ENCODE peak calls at places on chromosomes 12 and 14, in ten cellular contexts. V, T, R, X, I, E, B, Z, K and J are unnamed samples. For H3K4me1, the result is how much of the 10 kb centered on the place peaks cover.

GRCh38 chr14:20757963-20758362 is 10.2 kb upstream of the EDDM3B start:
- DNase-seq in V (no peak), T (no peak), R (no peak), X (no peak), I (no peak), E (peak), B (peak), Z (peak), K (peak), J (no peak)

GRCh38 chr12:52798003-52798670 is 2.2 kb upstream of the KRT3 start:
- DNase-seq in V (no peak), T (no peak), R (no peak), X (no peak), I (no peak), E (no peak), B (no peak), Z (no peak), K (no peak), J (no peak)

GRCh38 chr14:104229621-104230041 is 91.2 kb downstream of the KIF26A start:
- DNase-seq in V (no peak), T (no peak), R (no peak), X (no peak), I (no peak), E (no peak), B (no peak), Z (no peak), K (no peak), J (no peak)

GRCh38 chr12:29702222-29702621 is 81.5 kb downstream of the TMTC1 start:
- DNase-seq in V (no peak), T (no peak), R (no peak), X (no peak), I (no peak), E (no peak), B (no peak), Z (no peak), K (no peak), J (no peak)

GRCh38 chr12:13170892-13171490 is 25.5 kb upstream of the EMP1 start:
- DNase-seq in V (no peak), T (no peak), R (no peak), X (no peak), I (no peak), E (no peak), B (no peak), Z (no peak), K (no peak), J (no peak)

GRCh38 chr12:57049890-57050289 is at the start of gene MYO1A:
- DNase-seq in V (no peak), T (no peak), R (no peak), X (no peak), I (no peak), E (no peak), B (peak), Z (no peak), K (no peak), J (peak)

GRCh38 chr14:76717508-76717907 is 43.8 kb upstream of the VASH1 start:
- DNase-seq in V (no peak), T (no peak), R (no peak), X (no peak), I (no peak), E (no peak), B (no peak), Z (no peak), K (no peak), J (no peak)

GRCh38 chr14:74838141-74838540 is 37.8 kb downstream of the PROX2 start:
- DNase-seq in V (no peak), T (no peak), R (no peak), X (no peak), I (no peak), E (no peak), B (no peak), Z (no peak), K (no peak), J (no peak)

GRCh38 chr14:33477752-33478151 is 473.1 kb downstream of the EGLN3 start:
- DNase-seq in V (no peak), T (no peak), R (no peak), X (no peak), I (no peak), E (no peak), B (no peak), Z (no peak), K (no peak), J (no peak)

GRCh38 chr12:11765421-11765816 is 115.9 kb downstream of the ETV6 start:
- DNase-seq in V (no peak), T (no peak), R (no peak), X (no peak), I (no peak), E (no peak), B (no peak), Z (no peak), K (no peak), J (peak)

GRCh38 chr12:69196302-69197288 is 42.8 kb upstream of the CPSF6 start:
- DNase-seq in V (no peak), T (no peak), R (peak), X (no peak), I (no peak), E (no peak), B (no peak), Z (no peak), K (no peak), J (no peak)

GRCh38 chr14:77508876-77509275 is 10.3 kb upstream of the ISM2 start:
- DNase-seq in V (no peak), T (no peak), R (no peak), X (no peak), I (no peak), E (no peak), B (peak), Z (no peak), K (no peak), J (no peak)

GRCh38 chr12:130026608-130027176 is 122.9 kb upstream of the TMEM132D start:
- DNase-seq in V (no peak), T (no peak), R (no peak), X (no peak), I (no peak), E (peak), B (peak), Z (no peak), K (peak), J (peak)

GRCh38 chr14:35704793-35705493 is 104.2 kb downstream of the RALGAPA1 start:
- DNase-seq in V (no peak), T (no peak), R (no peak), X (no peak), I (no peak), E (no peak), B (no peak), Z (no peak), K (no peak), J (no peak)

GRCh38 chr12:76556373-76556772 is 3.2 kb downstream of the OSBPL8 start:
- DNase-seq in V (no peak), T (no peak), R (no peak), X (no peak), I (no peak), E (no peak), B (no peak), Z (no peak), K (no peak), J (no peak)

GRCh38 chr12:46473634-46474201 is 101.1 kb upstream of the SLC38A2 start:
- DNase-seq in V (peak), T (no peak), R (no peak), X (peak), I (peak), E (peak), B (peak), Z (no peak), K (peak), J (peak)

DNA sequence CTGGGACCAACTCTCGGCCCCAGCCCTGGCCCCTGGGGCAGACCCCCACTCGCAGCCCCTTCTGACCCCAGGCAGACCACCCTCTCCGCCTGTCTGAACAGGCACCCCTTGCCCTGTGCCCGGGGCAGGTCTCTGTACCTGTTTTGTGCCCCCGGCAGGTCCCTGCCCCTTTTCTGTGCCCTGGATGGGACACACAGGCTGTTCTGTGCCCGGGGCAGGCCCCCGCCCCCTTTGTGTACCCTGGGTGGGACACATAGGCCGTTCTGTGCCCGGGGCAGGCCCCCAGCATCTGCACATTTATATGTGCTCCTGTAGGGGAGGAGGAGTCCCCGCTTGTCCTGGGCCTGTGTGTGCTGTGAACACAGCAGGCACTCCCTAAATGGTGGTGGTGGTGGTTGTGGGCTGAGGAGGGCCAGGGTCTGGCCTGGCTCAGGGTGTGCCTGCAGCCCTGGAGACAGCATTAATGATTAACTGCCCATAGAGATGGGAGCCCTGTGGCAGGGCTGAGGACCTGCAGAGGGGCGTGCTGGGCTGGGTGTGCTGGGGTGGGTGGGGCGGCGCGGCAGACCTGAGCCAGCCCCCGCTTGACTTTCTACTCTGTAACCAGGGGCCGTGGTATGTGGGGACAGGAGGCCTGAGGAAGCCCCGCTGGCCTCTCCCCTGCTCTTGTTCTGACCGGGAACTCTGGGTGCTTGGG is 3.7 kb downstream of the FBRSL1 start:
- DNase-seq in V (no peak), T (no peak), R (no peak), X (no peak), I (no peak), E (no peak), B (no peak), Z (no peak), K (no peak), J (no peak)
- H3K4me1 ChIP-seq in V (half or more), T (half or more), R (under half), X (under half), I (under half), E (half or more), B (under half), Z (half or more), K (half or more), J (under half)

GRCh38 chr12:6929806-6930452 is 2.2 kb downstream of the ATN1 start:
- DNase-seq in V (no peak), T (no peak), R (no peak), X (no peak), I (peak), E (no peak), B (peak), Z (no peak), K (no peak), J (no peak)
- H3K4me1 ChIP-seq in V (half or more), T (half or more), R (under half), X (under half), I (under half), E (under half), B (under half), Z (under half), K (half or more), J (under half)

GRCh38 chr12:43362910-43363694 is 188.9 kb downstream of the ADAMTS20 start:
- DNase-seq in V (no peak), T (no peak), R (no peak), X (no peak), I (no peak), E (no peak), B (peak), Z (no peak), K (no peak), J (no peak)

GRCh38 chr12:43352001-43352400 is 200.0 kb downstream of the ADAMTS20 start:
- DNase-seq in V (no peak), T (no peak), R (no peak), X (no peak), I (no peak), E (no peak), B (no peak), Z (no peak), K (no peak), J (no peak)

GRCh38 chr12:43357141-43357540 is 194.9 kb downstream of the ADAMTS20 start:
- DNase-seq in V (no peak), T (no peak), R (no peak), X (no peak), I (no peak), E (no peak), B (no peak), Z (no peak), K (no peak), J (no peak)
- H3K4me1 ChIP-seq in V (under half), T (under half), R (under half), X (under half), I (under half), E (under half), B (under half), Z (under half), K (under half), J (under half)

DNA sequence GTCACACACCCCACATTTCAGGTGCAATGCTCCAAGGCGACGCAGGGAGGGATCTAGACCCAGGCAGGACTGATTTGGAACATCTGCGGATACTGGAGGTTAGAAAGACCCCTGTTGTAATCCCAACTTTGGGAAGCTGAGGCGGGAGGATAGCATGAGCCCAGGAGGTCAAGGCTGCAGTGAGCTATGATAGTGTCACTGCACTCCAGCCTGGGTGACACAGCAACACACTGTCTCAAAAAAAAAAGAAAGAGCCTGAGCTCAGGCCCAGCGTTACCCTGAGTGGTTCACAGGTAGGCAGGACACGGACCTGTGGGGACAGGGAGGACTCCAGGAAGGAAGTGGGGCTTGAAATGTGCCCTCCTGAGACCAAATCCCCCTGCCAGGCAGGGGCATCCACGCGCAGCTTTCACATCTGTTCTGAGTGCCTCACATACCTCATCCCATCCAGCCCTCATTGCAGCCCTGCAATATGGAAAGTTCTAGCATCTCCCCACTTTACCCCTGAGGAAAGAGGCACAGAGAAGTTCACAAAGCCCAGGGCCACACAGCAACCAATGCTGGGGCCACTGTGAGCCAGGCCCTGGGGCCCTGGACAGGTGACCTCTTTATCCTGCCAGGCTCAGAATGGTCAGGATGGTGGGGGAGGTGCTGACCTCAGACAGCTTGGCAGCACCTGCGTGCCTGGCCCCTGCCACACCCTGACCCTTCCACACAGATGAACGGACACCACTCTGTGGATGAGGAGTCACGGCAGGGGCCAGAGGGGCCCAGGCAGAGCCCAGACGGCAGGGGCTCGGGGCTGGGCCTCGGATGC is 34.1 kb downstream of the CCDC85C start:
- DNase-seq in V (no peak), T (no peak), R (no peak), X (no peak), I (no peak), E (no peak), B (no peak), Z (no peak), K (no peak), J (no peak)
- H3K4me1 ChIP-seq in V (half or more), T (under half), R (half or more), X (under half), I (under half), E (half or more), B (under half), Z (under half), K (under half), J (half or more)

GRCh38 chr12:54370218-54370730 is 6.0 kb upstream of the GPR84 start:
- DNase-seq in V (no peak), T (no peak), R (no peak), X (peak), I (peak), E (peak), B (peak), Z (no peak), K (peak), J (no peak)
- H3K4me1 ChIP-seq in V (under half), T (under half), R (under half), X (under half), I (under half), E (under half), B (under half), Z (under half), K (under half), J (under half)

GRCh38 chr12:8914716-8915526 is 612 bp downstream of the PHC1 start:
- DNase-seq in V (peak), T (peak), R (no peak), X (peak), I (peak), E (peak), B (peak), Z (peak), K (peak), J (peak)
- H3K4me1 ChIP-seq in V (under half), T (under half), R (under half), X (under half), I (under half), E (under half), B (under half), Z (under half), K (under half), J (under half)

DNA sequence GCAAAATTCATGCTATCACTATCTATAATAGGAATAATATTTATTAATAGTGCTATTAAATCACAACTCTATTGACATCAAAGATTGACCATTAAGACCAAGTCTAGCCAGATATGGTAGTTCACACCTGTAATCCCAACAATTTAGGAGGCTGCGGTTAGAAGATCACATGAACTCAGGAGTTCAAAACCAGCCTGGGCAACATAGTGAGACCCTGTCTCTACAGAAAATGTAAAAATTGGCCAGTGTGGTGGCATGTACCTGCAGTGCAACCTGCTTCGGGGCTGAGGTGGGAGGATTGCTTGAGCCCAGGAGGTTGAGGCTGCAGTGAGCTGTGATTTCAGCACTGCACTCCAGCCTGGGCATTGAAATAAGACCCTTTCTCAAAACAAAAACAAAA is 11.0 kb downstream of the VEZT start:
- DNase-seq in V (no peak), T (no peak), R (no peak), X (no peak), I (no peak), E (no peak), B (no peak), Z (no peak), K (no peak), J (no peak)
- H3K4me1 ChIP-seq in V (half or more), T (under half), R (under half), X (under half), I (under half), E (under half), B (under half), Z (under half), K (under half), J (under half)

DNA sequence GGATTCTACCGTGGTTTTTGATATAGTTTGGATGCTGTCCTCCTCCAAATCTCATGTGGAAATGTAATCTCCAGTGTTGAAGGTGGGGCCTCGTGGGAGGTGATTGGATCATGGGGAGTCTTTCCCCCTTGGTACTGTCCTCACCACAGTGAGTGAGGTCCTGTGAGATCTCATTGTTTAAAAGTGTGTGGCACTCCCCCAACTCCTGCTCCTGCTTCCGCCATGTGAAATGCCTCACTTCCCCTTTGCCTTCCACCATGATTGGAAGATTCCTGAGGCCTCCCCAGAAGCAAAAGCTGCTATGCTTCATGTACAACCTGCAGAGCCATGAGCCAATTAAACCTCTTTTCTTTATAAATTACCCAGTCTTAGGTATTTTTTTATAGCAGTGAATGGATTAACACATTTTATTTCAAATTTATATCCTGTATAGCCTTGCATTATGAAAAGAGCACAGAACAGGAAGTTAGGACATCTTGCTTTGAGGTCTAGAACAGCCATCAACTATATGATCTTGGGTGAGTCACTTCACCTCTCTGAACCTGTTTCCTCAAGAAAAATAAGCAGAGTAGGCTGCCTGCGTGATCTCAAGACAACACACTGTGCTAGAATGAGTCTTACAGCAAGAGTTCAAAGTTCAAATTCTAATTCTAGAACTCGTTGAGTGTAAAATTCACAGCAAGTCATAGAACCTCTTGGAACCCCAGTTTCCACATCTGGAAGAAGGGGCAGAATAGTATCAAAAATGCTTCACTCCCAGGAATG is 160.9 kb upstream of the EEA1 start:
- DNase-seq in V (no peak), T (no peak), R (peak), X (no peak), I (no peak), E (no peak), B (no peak), Z (no peak), K (no peak), J (no peak)
- H3K4me1 ChIP-seq in V (under half), T (under half), R (under half), X (under half), I (under half), E (under half), B (under half), Z (under half), K (under half), J (under half)